ENCODE peak calls at places on chromosomes 16 and 17, in five cellular contexts. S is hepatic stellate cell, O is stomach, R is A172, L is cerebellar cortex. C is an unnamed sample.

GRCh38 chr16:59249049-59249448 is 514.9 kb upstream of the GOT2 start:
- DNase-seq in S (no peak), O (no peak), R (no peak), L (no peak), C (no peak)

GRCh38 chr16:50251375-50252081 is 14.8 kb upstream of the ADCY7 start:
- DNase-seq in S (peak), O (no peak), R (peak), L (no peak), C (no peak)

GRCh38 chr17:3896108-3897099 is 3.6 kb upstream of the CAMKK1 start:
- DNase-seq in S (no peak), O (no peak), R (no peak), L (no peak), C (no peak)

GRCh38 chr17:82204831-82205719 is 7.6 kb downstream of the CCDC57 start:
- DNase-seq in S (peak), O (no peak), R (peak), L (no peak), C (no peak)

GRCh38 chr16:72908362-72908838 is 139.5 kb downstream of the ZFHX3 start:
- DNase-seq in S (no peak), O (no peak), R (no peak), L (no peak), C (no peak)

GRCh38 chr16:29811896-29812665 is at the start of gene PRRT2:
- DNase-seq in S (peak), O (no peak), R (no peak), L (peak), C (peak)

GRCh38 chr16:53743149-53743566 is 39.2 kb downstream of the FTO start:
- DNase-seq in S (no peak), O (no peak), R (peak), L (peak), C (no peak)

GRCh38 chr17:66135219-66135618 is 56.7 kb downstream of the CEP112 start:
- DNase-seq in S (no peak), O (no peak), R (no peak), L (no peak), C (no peak)

GRCh38 chr16:30526137-30526822 is at the start of gene ZNF768:
- DNase-seq in S (no peak), O (no peak), R (peak), L (peak), C (peak)

GRCh38 chr17:2362881-2363280 is 25.6 kb downstream of the SGSM2 start:
- DNase-seq in S (no peak), O (no peak), R (no peak), L (no peak), C (no peak)

GRCh38 chr16:80526418-80527061 is 14.3 kb upstream of the DYNLRB2 start:
- DNase-seq in S (peak), O (peak), R (peak), L (peak), C (no peak)

GRCh38 chr17:72492941-72493340 is 372.1 kb downstream of the SOX9 start:
- DNase-seq in S (no peak), O (no peak), R (no peak), L (no peak), C (no peak)

GRCh38 chr16:57039148-57039812 is 49.9 kb downstream of the NLRC5 start:
- DNase-seq in S (peak), O (no peak), R (no peak), L (no peak), C (no peak)

GRCh38 chr17:68908045-68908444 is 47.1 kb downstream of the ABCA8 start:
- DNase-seq in S (no peak), O (no peak), R (no peak), L (no peak), C (no peak)

GRCh38 chr17:66466933-66467367 is 164.5 kb downstream of the PRKCA start:
- DNase-seq in S (peak), O (no peak), R (peak), L (peak), C (no peak)

GRCh38 chr16:4338712-4339299 is 12.3 kb downstream of the PAM16 start:
- DNase-seq in S (no peak), O (no peak), R (no peak), L (no peak), C (no peak)

GRCh38 chr17:77364941-77365583 is 224.3 kb downstream of the SEC14L1 start:
- DNase-seq in S (no peak), O (no peak), R (no peak), L (peak), C (no peak)

GRCh38 chr17:27630607-27631408 is at the start of gene LGALS9:
- DNase-seq in S (peak), O (peak), R (peak), L (no peak), C (no peak)

GRCh38 chr16:12899529-12900168 is 1.7 kb upstream of the SHISA9 start:
- DNase-seq in S (no peak), O (peak), R (no peak), L (no peak), C (no peak)

GRCh38 chr16:2154533-2155090 is 970 bp upstream of the TRAF7 start:
- DNase-seq in S (no peak), O (no peak), R (no peak), L (peak), C (no peak)

GRCh38 chr16:46757339-46758050 is 9.4 kb upstream of the MYLK3 start:
- DNase-seq in S (no peak), O (peak), R (peak), L (no peak), C (no peak)

GRCh38 chr16:52499061-52499460 is 47.9 kb downstream of the TOX3 start:
- DNase-seq in S (no peak), O (no peak), R (no peak), L (no peak), C (no peak)

GRCh38 chr17:76382803-76383644 is 1.4 kb upstream of the SPHK1 start:
- DNase-seq in S (peak), O (peak), R (no peak), L (no peak), C (peak)

GRCh38 chr17:7557825-7558543 is 566 bp upstream of the TNFSF13 start:
- DNase-seq in S (peak), O (peak), R (peak), L (peak), C (no peak)

C was measured in activated gamma-delta T cell.